ENCODE peak calls at places on chromosomes 2 and 18, in five cellular contexts. N is GM06990, H is cardiac fibroblast, L is adrenal gland, W is lung. F is an unnamed sample.

GRCh38 chr2:169768262-169768995 is 30.2 kb upstream of the SSB start:
- DNase-seq in H (no peak), N (peak), L (no peak), W (peak), F (no peak)

GRCh38 chr2:36513661-36514060 is 84.3 kb downstream of the FEZ2 start:
- DNase-seq in N (no peak), W (no peak), H (no peak), L (no peak), F (no peak)

GRCh38 chr2:172370821-172371455 is 56.4 kb upstream of the ITGA6 start:
- DNase-seq in W (no peak), H (no peak), L (no peak), N (no peak), F (no peak)

GRCh38 chr2:1990724-1991123 is 246.4 kb upstream of the PXDN start:
- DNase-seq in N (no peak), L (no peak), H (no peak), W (no peak), F (no peak)

GRCh38 chr2:231644426-231644825 is 51.8 kb downstream of the TEX44 start:
- DNase-seq in W (no peak), H (no peak), L (peak), N (no peak), F (no peak)

GRCh38 chr2:48693645-48694044 is 61.9 kb downstream of the LHCGR start:
- DNase-seq in H (peak), W (no peak), L (no peak), N (no peak), F (no peak)

GRCh38 chr2:12293868-12294267 is 422.9 kb upstream of the TRIB2 start:
- DNase-seq in N (peak), H (no peak), W (no peak), L (no peak), F (no peak)

GRCh38 chr2:133324150-133324561 is 244.1 kb downstream of the NCKAP5 start:
- DNase-seq in L (no peak), N (no peak), W (no peak), H (peak), F (peak)

GRCh38 chr2:199946836-199947235 is 8.5 kb downstream of the TYW5 start:
- DNase-seq in N (no peak), L (no peak), W (no peak), H (peak), F (peak)

GRCh38 chr18:12257996-12258718 is 4.0 kb downstream of the CIDEA start:
- DNase-seq in H (no peak), N (no peak), L (no peak), W (no peak), F (no peak)

GRCh38 chr18:79488311-79489047 is 92.7 kb downstream of the NFATC1 start:
- DNase-seq in N (no peak), H (no peak), W (no peak), L (no peak), F (no peak)

GRCh38 chr2:192197387-192197786 is 2.7 kb upstream of the TMEFF2 start:
- DNase-seq in L (no peak), H (peak), W (no peak), N (no peak), F (no peak)

GRCh38 chr18:49023938-49024341 is 73.2 kb upstream of the SMAD7 start:
- DNase-seq in L (no peak), W (no peak), N (no peak), H (no peak), F (no peak)

GRCh38 chr18:67600181-67600631 is 83.7 kb upstream of the DSEL start:
- DNase-seq in N (no peak), H (peak), W (no peak), L (no peak), F (no peak)

GRCh38 chr2:38232454-38232853 is 144.6 kb downstream of the ATL2 start:
- DNase-seq in L (no peak), N (no peak), H (no peak), W (no peak), F (no peak)

GRCh38 chr2:187499941-187500532 is 52.0 kb upstream of the CALCRL start:
- DNase-seq in L (peak), H (peak), N (no peak), W (peak), F (no peak)

GRCh38 chr2:55587-56448 is 9.5 kb upstream of the FAM110C start:
- DNase-seq in N (no peak), H (no peak), W (no peak), L (no peak), F (no peak)

GRCh38 chr2:195622966-195623365 is 34.1 kb upstream of the SLC39A10 start:
- DNase-seq in L (no peak), H (peak), W (no peak), N (no peak), F (no peak)

GRCh38 chr2:103165836-103166235 is 404.0 kb downstream of the TMEM182 start:
- DNase-seq in W (no peak), L (no peak), H (no peak), N (no peak), F (no peak)

GRCh38 chr2:54336136-54336976 is 80.3 kb upstream of the TSPYL6 start:
- DNase-seq in W (no peak), L (no peak), H (peak), N (no peak), F (no peak)

GRCh38 chr2:200259577-200259957 is 46.9 kb upstream of the SPATS2L start:
- DNase-seq in N (no peak), L (no peak), W (no peak), H (no peak), F (no peak)

GRCh38 chr2:120736202-120736954 is 710 bp downstream of the GLI2 start:
- DNase-seq in H (peak), W (peak), L (peak), N (no peak), F (no peak)

GRCh38 chr2:163601377-163601776 is 134.4 kb downstream of the FIGN start:
- DNase-seq in W (no peak), H (no peak), N (no peak), L (no peak), F (peak)

GRCh38 chr2:68244456-68244855 is 7.9 kb downstream of the PPP3R1 start:
- DNase-seq in N (no peak), L (no peak), W (no peak), H (no peak), F (no peak)
- TF ChIP-seq CTCF in N (no peak), L (peak), W (no peak), H (peak), F (peak)

GRCh38 chr2:178136321-178137025 is 24.2 kb downstream of the RBM45 start:
- DNase-seq in W (no peak), L (no peak), N (no peak), H (no peak), F (no peak)
- H3K4me3 ChIP-seq in W (no peak), L (no peak), N (no peak), H (no peak), F (no peak)

DNA sequence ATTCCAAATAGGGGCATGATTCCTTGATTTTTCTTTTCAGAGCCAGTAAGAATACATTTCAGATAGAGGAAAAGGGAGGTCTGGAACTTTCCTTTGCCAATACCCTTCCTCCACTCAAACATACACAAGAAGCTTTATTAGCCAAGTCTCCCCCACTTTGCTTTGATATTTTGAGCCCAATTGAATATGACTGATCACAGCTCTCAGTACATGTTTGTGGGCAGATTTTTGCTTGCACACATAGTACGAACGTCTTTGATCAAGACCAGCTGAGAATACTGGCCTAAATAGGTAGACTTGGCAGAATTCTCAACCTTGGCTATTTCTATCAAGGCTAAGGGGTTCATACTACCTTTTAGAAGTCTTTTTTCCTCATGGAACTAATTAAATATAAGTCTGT is 148.8 kb upstream of the PGAP1 start:
- DNase-seq in N (no peak), H (no peak), W (no peak), L (no peak), F (peak)
- TF ChIP-seq CTCF in N (no peak), H (no peak), W (no peak), L (no peak), F (no peak)

GRCh38 chr18:63971320-63972071 is 1.6 kb downstream of the SERPINB8 start:
- DNase-seq in W (no peak), N (no peak), L (no peak), H (no peak), F (no peak)
- H3K4me3 ChIP-seq in W (peak), N (no peak), L (no peak), H (peak), F (peak)

DNA sequence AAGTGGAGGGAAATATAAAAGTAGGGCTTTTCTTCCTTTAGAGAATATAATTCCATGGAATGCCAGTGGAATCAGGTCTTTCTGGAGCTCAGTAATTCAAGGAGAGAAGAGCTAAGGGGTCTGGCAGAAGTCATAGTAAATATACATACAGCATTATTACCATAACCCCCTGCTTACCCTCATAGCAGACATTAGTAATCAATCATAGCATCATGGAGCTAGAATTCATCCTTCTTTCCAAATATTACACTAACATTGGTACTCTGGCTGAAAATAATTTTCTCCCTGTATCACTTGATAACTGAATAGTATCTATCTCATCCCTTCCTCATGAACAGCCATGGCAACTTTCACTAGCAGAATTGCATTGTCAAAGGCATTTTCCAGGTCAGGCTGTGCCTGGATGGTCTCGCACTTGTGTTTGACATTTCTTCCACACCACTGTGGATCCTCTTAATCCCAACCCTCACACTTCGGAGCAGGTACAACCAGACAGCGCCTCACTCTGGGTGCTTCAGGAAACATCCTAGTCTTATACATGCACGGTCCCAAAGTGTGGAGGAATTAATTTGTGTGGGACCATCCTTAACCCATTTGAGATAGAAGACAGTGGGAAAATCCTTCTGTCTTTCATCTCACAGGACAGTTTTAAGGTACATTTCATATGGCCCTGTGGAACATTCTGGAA is 84.2 kb upstream of the SEC11C start:
- DNase-seq in L (no peak), W (no peak), N (no peak), H (peak), F (no peak)
- TF ChIP-seq CTCF in L (no peak), W (no peak), N (no peak), H (peak), F (peak)

DNA sequence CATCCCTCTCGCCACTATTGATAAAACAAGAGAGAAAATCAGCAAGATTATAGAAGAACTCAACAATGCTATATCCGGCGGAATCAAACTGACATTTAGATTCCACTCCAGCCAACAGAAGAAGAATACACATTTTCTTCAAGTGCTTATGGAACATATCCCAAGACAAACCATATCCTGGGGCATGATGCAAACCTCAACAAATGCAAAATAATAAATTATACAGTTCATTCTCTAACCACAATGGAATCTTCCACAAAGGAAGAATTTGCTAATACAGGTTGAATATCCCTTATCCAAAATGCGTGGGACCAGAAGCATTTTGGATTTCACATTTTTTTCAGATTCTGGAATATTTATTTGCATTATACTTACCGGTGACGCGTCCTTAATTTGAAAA is 51.4 kb upstream of the YPEL5 start:
- DNase-seq in L (no peak), H (no peak), N (no peak), W (no peak), F (no peak)
- H3K4me3 ChIP-seq in L (no peak), H (no peak), N (no peak), W (no peak), F (no peak)

GRCh38 chr2:22450831-22451230 is 934.1 kb upstream of the KLHL29 start:
- DNase-seq in L (no peak), N (no peak), W (no peak), H (no peak), F (no peak)
- TF ChIP-seq CTCF in L (no peak), N (no peak), W (no peak), H (no peak), F (no peak)

GRCh38 chr18:65751145-65752085 is 603 bp downstream of the CDH7 start:
- DNase-seq in H (no peak), L (no peak), N (no peak), W (no peak), F (no peak)
- H3K4me3 ChIP-seq in H (no peak), L (no peak), N (no peak), W (no peak), F (peak)

DNA sequence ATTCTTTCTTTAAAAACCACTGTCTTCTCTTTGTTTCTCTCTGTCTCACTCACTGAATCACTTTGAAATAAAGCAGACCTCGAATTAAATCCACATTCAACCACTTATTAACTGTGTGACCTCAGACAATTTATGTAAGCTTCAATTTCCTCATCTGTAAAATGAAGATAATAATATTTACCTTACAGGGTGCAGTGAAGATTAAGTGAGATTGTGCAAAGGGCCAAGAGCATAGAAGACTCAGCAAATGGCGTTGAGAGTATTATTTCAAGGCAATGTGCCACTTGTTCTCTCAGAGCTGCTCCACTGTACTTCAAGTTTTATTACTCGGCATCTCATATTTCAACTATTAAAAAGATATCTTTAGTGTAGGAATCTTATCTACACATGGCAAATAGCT is 454.2 kb upstream of the HNRNPA3 start:
- DNase-seq in N (no peak), W (no peak), H (no peak), L (no peak), F (no peak)
- TF ChIP-seq CTCF in N (no peak), W (no peak), H (no peak), L (no peak), F (no peak)

F was measured in retinal pigment epithelial cell.